ENCODE peak calls at places on chromosome 2, in five cellular contexts. D is PC-9; E is stimulated activated CD4-positive, alpha-beta T cell treated with anti-CD3 and anti-CD28 coated beads, Interleukin-4, amount 100 ng/mL, for 4 hours; J is AG08396; R is HAP-1. K is an unnamed sample.

GRCh38 chr2:23690421-23691105 is 236.4 kb downstream of the ATAD2B start:
- DNase-seq in E (no peak), R (no peak), J (no peak), D (no peak), K (no peak)

GRCh38 chr2:200408428-200409311 is 101.2 kb downstream of the KCTD18 start:
- DNase-seq in J (peak; percentile 67), E (no peak), R (no peak), D (peak; percentile 85), K (peak; percentile 61)

GRCh38 chr2:46828039-46828438 is 87.6 kb downstream of the MCFD2 start:
- DNase-seq in D (no peak), E (no peak), J (no peak), R (no peak), K (no peak)

GRCh38 chr2:105645031-105645940 is 99.4 kb upstream of the NCK2 start:
- DNase-seq in D (no peak), R (no peak), E (no peak), J (no peak), K (no peak)

GRCh38 chr2:214232266-214232665 is 178.6 kb upstream of the VWC2L start:
- DNase-seq in J (no peak), D (no peak), E (no peak), R (no peak), K (peak; percentile 1)

GRCh38 chr2:134445981-134446380 is 192.1 kb downstream of the MGAT5 start:
- DNase-seq in R (no peak), J (no peak), D (no peak), E (no peak), K (no peak)

GRCh38 chr2:217790681-217791392 is 212.0 kb downstream of the TNS1 start:
- DNase-seq in R (no peak), J (peak; percentile 66), D (no peak), E (no peak), K (peak; percentile 48)

GRCh38 chr2:166516712-166517303 is 22.8 kb upstream of the SCN7A start:
- DNase-seq in E (no peak), R (peak; percentile 42), J (no peak), D (no peak), K (peak; percentile 11)

GRCh38 chr2:145431181-145431951 is 911.4 kb upstream of the ZEB2 start:
- DNase-seq in J (no peak), D (peak; percentile 43), R (no peak), E (no peak), K (no peak)

GRCh38 chr2:72539145-72539552 is 286.7 kb downstream of the EXOC6B start:
- DNase-seq in D (no peak), J (peak; percentile 12), R (no peak), E (no peak), K (peak; percentile 13)

GRCh38 chr2:84776011-84776410 is 104.9 kb downstream of the TRABD2A start:
- DNase-seq in J (no peak), D (no peak), R (no peak), E (no peak), K (no peak)

GRCh38 chr2:3222636-3223035 is 155.0 kb downstream of the EIPR1 start:
- DNase-seq in J (no peak), E (peak; percentile 26), R (no peak), D (no peak), K (no peak)

GRCh38 chr2:168246483-168247340 is 683 bp downstream of the STK39 start:
- DNase-seq in J (peak; percentile 70), D (peak; percentile 37), R (peak; percentile 19), E (peak; percentile 76), K (peak; percentile 36)

GRCh38 chr2:40451926-40452605 is at the start of gene SLC8A1:
- DNase-seq in E (no peak), D (no peak), J (peak; percentile 81), R (no peak), K (peak; percentile 21)

GRCh38 chr2:177641321-177641720 is 248.7 kb downstream of the AGPS start:
- DNase-seq in J (no peak), R (no peak), D (no peak), E (no peak), K (no peak)

GRCh38 chr2:217538719-217539118 is 464.1 kb downstream of the TNS1 start:
- DNase-seq in D (no peak), E (no peak), R (no peak), J (no peak), K (no peak)

GRCh38 chr2:235506997-235507615 is 13.3 kb downstream of the AGAP1 start:
- DNase-seq in D (no peak), R (no peak), J (no peak), E (no peak), K (no peak)

GRCh38 chr2:8663997-8664396 is 17.9 kb upstream of the ID2 start:
- DNase-seq in E (no peak), R (no peak), J (no peak), D (no peak), K (no peak)

GRCh38 chr2:55048514-55048924 is 1.7 kb downstream of the RTN4 start:
- DNase-seq in J (no peak), D (no peak), R (peak; percentile 63), E (no peak), K (no peak)

GRCh38 chr2:113886479-113887383 is 3.2 kb upstream of the ACTR3 start:
- DNase-seq in R (no peak), E (no peak), J (peak; percentile 60), D (peak; percentile 62), K (peak; percentile 70)

GRCh38 chr2:228039752-228040534 is 141.5 kb downstream of the SPHKAP start:
- DNase-seq in R (peak; percentile 28), E (no peak), D (no peak), J (peak; percentile 12), K (no peak)

GRCh38 chr2:160251566-160251965 is 51.5 kb upstream of the ITGB6 start:
- DNase-seq in R (no peak), E (no peak), D (no peak), J (no peak), K (no peak)

GRCh38 chr2:235170536-235171510 is 219.0 kb downstream of the SH3BP4 start:
- DNase-seq in J (peak; percentile 65), E (no peak), R (peak; percentile 9), D (peak; percentile 99), K (peak; percentile 56)

GRCh38 chr2:20999906-21000645 is 43.8 kb downstream of the APOB start:
- DNase-seq in D (no peak), E (no peak), J (no peak), R (no peak), K (no peak)